ENCODE peak calls at places on chromosomes 12 and 14, in eight cellular contexts. X is Karpas-422, I is fibroblast of lung, P is H1, H is neuronal stem cell, O is GM23248, W is GM23338, N is PC-9. L is an unnamed sample.

GRCh38 chr14:67031920-67032774 is 157.1 kb upstream of the GARIN2 start:
- DNase-seq in N (no peak), P (no peak), X (no peak), H (no peak), O (no peak), I (no peak), W (peak), L (no peak)

GRCh38 chr12:44847888-44848770 is 28.0 kb downstream of the NELL2 start:
- DNase-seq in H (no peak), O (no peak), W (no peak), I (no peak), P (no peak), X (peak), N (no peak), L (no peak)

GRCh38 chr12:60494249-60494648 is 898.4 kb downstream of the SLC16A7 start:
- DNase-seq in P (no peak), X (peak), H (no peak), N (no peak), I (peak), W (peak), O (peak), L (no peak)

GRCh38 chr14:35747379-35747778 is 61.7 kb downstream of the RALGAPA1 start:
- DNase-seq in W (peak), X (no peak), P (no peak), N (no peak), H (no peak), O (no peak), I (peak), L (no peak)

GRCh38 chr12:110316861-110317260 is 35.8 kb downstream of the ATP2A2 start:
- DNase-seq in X (no peak), P (no peak), N (no peak), O (peak), H (no peak), W (no peak), I (peak), L (no peak)

GRCh38 chr14:50835280-50835679 is 4.3 kb upstream of the NIN start:
- DNase-seq in H (no peak), W (no peak), P (no peak), N (no peak), I (peak), X (no peak), O (peak), L (no peak)

GRCh38 chr14:96011609-96012008 is 27.6 kb upstream of the C14orf132 start:
- DNase-seq in W (no peak), P (no peak), H (no peak), I (no peak), N (no peak), O (no peak), X (no peak), L (no peak)

GRCh38 chr14:69693823-69694729 is 72.9 kb upstream of the SRSF5 start:
- DNase-seq in O (peak), N (peak), H (no peak), P (no peak), I (no peak), X (peak), W (no peak), L (no peak)

GRCh38 chr14:72120315-72120714 is 188.1 kb downstream of the RGS6 start:
- DNase-seq in W (no peak), I (no peak), N (no peak), O (no peak), X (no peak), P (no peak), H (no peak), L (no peak)

GRCh38 chr12:43836455-43836989 is 641 bp downstream of the TMEM117 start:
- DNase-seq in W (no peak), H (no peak), O (peak), I (peak), N (no peak), P (no peak), X (no peak), L (no peak)

GRCh38 chr12:81809829-81810595 is 50.9 kb upstream of the PPFIA2 start:
- DNase-seq in P (no peak), O (no peak), H (no peak), W (no peak), X (peak), I (peak), N (no peak), L (no peak)

GRCh38 chr12:58801986-58802385 is 118.3 kb downstream of the LRIG3 start:
- DNase-seq in I (peak), X (no peak), N (no peak), O (no peak), H (no peak), W (no peak), P (no peak), L (no peak)

GRCh38 chr14:22202313-22202712 is 386.7 kb downstream of the DAD1 start:
- DNase-seq in O (no peak), X (no peak), P (no peak), H (no peak), W (no peak), N (no peak), I (no peak), L (no peak)

GRCh38 chr12:126537961-126538530 is 1472.8 kb downstream of the AACS start:
- DNase-seq in P (no peak), I (peak), N (no peak), X (no peak), H (no peak), O (no peak), W (no peak), L (no peak)

GRCh38 chr14:105021656-105022275 is 883 bp upstream of the CDCA4 start:
- DNase-seq in N (no peak), H (no peak), I (peak), W (peak), O (peak), X (peak), P (no peak), L (no peak)

GRCh38 chr12:3759878-3760277 is 7.0 kb upstream of the CRACR2A start:
- DNase-seq in N (no peak), I (no peak), P (no peak), X (no peak), O (no peak), H (no peak), W (no peak), L (no peak)

GRCh38 chr12:78853231-78853630 is 11.3 kb upstream of the SYT1 start:
- DNase-seq in P (no peak), H (no peak), O (no peak), W (no peak), I (no peak), X (no peak), N (no peak), L (no peak)

GRCh38 chr12:89288959-89289358 is 63.3 kb downstream of the DUSP6 start:
- DNase-seq in O (peak), N (no peak), H (no peak), W (no peak), P (no peak), X (peak), I (no peak), L (no peak)
- H2AFZ ChIP-seq in O (no peak), N (no peak), H (no peak), W (no peak), P (no peak), X (no peak), I (no peak), L (no peak)

GRCh38 chr14:53055003-53055402 is 98.1 kb downstream of the DDHD1 start:
- DNase-seq in O (peak), P (no peak), X (peak), H (peak), N (no peak), W (peak), I (peak), L (no peak)
- H2AFZ ChIP-seq in O (peak), P (no peak), X (no peak), H (no peak), N (no peak), W (no peak), I (no peak), L (no peak)

DNA sequence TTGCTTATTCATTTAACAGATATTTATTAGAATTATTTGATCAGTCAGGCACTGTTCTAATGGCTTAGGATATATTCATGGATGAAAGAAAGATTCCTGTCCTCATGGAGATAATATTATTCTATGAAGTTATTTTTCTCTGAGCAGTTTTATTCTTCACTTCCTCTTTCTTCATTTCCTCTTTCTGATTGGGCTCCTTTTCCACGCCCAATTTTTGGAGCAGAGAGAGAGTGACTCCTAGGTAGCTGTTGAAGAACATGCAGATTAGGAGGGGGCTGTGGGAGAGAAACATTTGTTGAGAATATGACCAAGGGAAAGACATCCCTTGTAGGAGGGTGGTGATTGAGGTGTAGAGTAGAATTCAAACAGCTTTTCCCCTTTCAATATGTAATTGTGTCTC is 6.0 kb upstream of the YARS2 start:
- DNase-seq in I (no peak), P (no peak), O (no peak), X (peak), H (no peak), W (no peak), N (no peak), L (no peak)
- H2AFZ ChIP-seq in I (no peak), P (peak), O (peak), X (peak), H (peak), W (peak), N (no peak), L (no peak)

DNA sequence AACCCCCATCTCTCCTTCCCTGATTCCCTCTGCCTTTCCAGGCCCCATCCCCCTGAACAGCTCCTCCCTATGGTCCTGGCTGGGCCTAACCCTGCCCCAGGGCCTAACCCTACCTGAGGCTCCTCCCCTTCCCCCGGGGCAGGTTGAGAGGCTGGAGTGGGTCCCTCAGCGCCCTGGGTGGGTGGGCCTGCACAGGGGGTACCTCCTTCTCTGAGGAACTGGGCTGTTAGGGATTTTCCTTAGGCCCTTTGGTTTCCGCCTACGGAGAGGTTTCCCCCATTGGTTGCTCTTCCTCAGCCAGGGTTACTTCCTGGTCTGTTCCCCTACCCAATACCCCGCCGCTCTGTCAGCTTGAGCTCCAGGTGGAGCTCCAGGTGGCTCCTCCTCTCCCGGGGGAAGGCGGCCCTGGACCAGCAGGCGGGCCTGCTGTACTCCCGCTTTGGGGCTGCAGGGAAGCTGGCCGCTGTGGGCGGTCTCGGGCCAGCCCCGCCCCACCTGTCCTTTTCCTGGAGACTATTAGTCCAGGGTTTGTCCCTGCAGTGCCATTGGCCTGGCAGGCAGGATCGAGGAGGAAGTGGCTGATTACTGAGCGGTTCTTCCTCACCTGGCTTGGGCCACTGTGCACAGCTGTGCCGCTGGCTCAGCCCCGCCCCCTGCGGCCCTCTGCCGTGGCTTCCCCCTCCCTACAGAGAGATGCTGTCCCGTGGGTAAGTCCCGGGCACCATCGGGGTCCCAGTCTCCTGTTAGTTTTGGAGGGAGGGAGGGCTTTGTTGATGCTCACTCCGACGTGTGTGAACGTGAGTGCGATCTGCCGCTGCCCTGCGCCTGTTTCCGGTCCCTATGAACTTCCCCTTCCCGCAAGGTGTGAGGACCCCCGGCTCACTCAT is 2.5 kb downstream of the C12orf57 start:
- DNase-seq in X (peak), O (no peak), N (peak), W (peak), H (no peak), I (no peak), P (no peak), L (no peak)
- H2AFZ ChIP-seq in X (no peak), O (no peak), N (peak), W (peak), H (no peak), I (no peak), P (no peak), L (peak)

GRCh38 chr12:121804417-121805111 is 755 bp downstream of the SETD1B start:
- DNase-seq in W (no peak), P (no peak), I (no peak), X (peak), O (peak), N (no peak), H (no peak), L (no peak)
- H2AFZ ChIP-seq in W (no peak), P (no peak), I (no peak), X (no peak), O (peak), N (no peak), H (peak), L (no peak)

GRCh38 chr12:68686262-68686594 is 550 bp upstream of the NUP107 start:
- DNase-seq in X (peak), P (no peak), I (no peak), H (no peak), N (no peak), W (no peak), O (no peak), L (no peak)
- H2AFZ ChIP-seq in X (peak), P (peak), I (peak), H (peak), N (peak), W (no peak), O (peak), L (peak)

DNA sequence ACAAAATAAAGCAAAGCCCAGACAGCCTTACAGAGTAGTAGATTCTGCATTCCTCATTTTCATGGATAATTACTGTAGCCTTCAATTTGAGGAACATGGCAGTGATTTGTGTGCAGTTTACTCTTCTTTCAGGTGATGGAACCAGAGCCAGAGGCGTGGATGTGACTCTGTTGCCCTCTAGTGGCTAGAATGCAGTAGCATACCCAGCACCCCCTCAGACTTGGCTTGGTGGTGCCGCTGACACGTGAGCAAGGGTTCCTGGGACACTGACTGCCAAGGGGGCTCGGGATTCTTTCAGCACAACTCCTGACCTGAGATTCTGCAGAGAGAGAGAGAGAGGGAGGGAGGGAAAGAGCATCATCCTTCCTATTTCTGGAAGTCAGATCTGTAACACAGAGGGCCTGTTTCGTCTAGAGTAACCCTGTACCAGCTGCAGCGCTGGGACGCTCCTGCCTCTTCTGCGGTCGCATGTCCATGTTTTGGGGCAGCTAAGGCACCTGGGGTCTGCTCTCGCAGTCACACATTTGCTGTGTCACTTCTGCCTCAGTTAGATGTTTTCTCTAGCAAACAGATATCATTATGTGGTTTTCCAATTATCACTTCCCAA is 428.0 kb downstream of the NRXN3 start:
- DNase-seq in O (peak), W (peak), X (peak), P (peak), I (peak), H (peak), N (peak), L (no peak)
- H2AFZ ChIP-seq in O (no peak), W (peak), X (no peak), P (peak), I (peak), H (peak), N (no peak), L (no peak)

GRCh38 chr12:123475256-123475703 is 17.3 kb downstream of the SNRNP35 start:
- DNase-seq in I (no peak), P (no peak), W (no peak), H (no peak), X (no peak), O (no peak), N (no peak), L (no peak)
- H2AFZ ChIP-seq in I (no peak), P (no peak), W (no peak), H (no peak), X (no peak), O (no peak), N (no peak), L (no peak)

DNA sequence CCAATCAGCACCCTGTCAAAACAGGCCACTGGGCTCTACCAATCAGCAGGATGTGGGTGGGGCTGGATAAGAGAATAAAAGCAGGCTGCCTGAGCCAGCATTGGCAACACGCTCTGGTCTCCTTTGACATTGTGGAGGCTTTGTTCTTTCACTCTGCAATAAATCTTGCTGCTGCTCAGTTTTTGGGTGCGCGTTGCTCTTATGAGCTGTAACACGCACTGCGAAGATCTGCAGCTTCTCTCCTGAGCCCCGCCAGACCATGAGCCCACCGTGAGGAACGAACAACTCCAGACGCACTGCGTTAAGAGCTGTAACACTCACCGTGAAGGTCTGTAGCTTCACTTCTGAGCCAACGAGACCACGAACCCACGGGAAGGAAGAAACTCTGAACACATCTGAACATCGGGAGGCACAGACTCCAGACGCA is 8.4 kb upstream of the PIANP start:
- DNase-seq in N (no peak), X (peak), I (no peak), O (no peak), H (no peak), P (no peak), W (no peak), L (no peak)
- H2AFZ ChIP-seq in N (no peak), X (no peak), I (no peak), O (no peak), H (peak), P (no peak), W (no peak), L (no peak)

GRCh38 chr12:40012709-40013108 is 93.2 kb downstream of the SLC2A13 start:
- DNase-seq in N (no peak), I (no peak), P (no peak), H (no peak), O (peak), X (no peak), W (no peak), L (no peak)
- H2AFZ ChIP-seq in N (no peak), I (no peak), P (no peak), H (no peak), O (peak), X (no peak), W (no peak), L (peak)